ENCODE peak calls at places on chromosome 15, in seven cellular contexts. One of them, this sample, is unnamed.

GRCh38 chr15:79161837-79162508 is 71.4 kb upstream of the RASGRF1 start:
- DNase-seq in lower lobe of right lung: no peak
- DNase-seq in left lung: no peak
- DNase-seq in adrenal gland: no peak
- DNase-seq in PC-3: no peak
- DNase-seq in heart left ventricle: no peak
- DNase-seq in CD4-positive, alpha-beta memory T cell: no peak
- DNase-seq in this sample: no peak

GRCh38 chr15:64070965-64071851 is 22.4 kb downstream of the CIAO2A start:
- DNase-seq in lower lobe of right lung: no peak
- DNase-seq in left lung: peak; percentile 72
- DNase-seq in adrenal gland: peak; percentile 92
- DNase-seq in PC-3: peak; percentile 75
- DNase-seq in heart left ventricle: peak; percentile 38
- DNase-seq in CD4-positive, alpha-beta memory T cell: no peak
- DNase-seq in this sample: no peak

GRCh38 chr15:53976844-53977392 is 1.3 kb upstream of the UNC13C start:
- DNase-seq in lower lobe of right lung: no peak
- DNase-seq in left lung: peak; percentile 29
- DNase-seq in adrenal gland: no peak
- DNase-seq in PC-3: peak; percentile 8
- DNase-seq in heart left ventricle: no peak
- DNase-seq in CD4-positive, alpha-beta memory T cell: no peak
- DNase-seq in this sample: no peak

GRCh38 chr15:48389701-48390143 is 58.5 kb downstream of the DUT start:
- DNase-seq in lower lobe of right lung: no peak
- DNase-seq in left lung: no peak
- DNase-seq in adrenal gland: no peak
- DNase-seq in PC-3: peak; percentile 57
- DNase-seq in heart left ventricle: no peak
- DNase-seq in CD4-positive, alpha-beta memory T cell: no peak
- DNase-seq in this sample: no peak

GRCh38 chr15:38068600-38068999 is 134.2 kb downstream of the TMCO5A start:
- DNase-seq in lower lobe of right lung: no peak
- DNase-seq in left lung: no peak
- DNase-seq in adrenal gland: no peak
- DNase-seq in PC-3: no peak
- DNase-seq in heart left ventricle: no peak
- DNase-seq in CD4-positive, alpha-beta memory T cell: no peak
- DNase-seq in this sample: no peak

GRCh38 chr15:93152264-93152884 is 63.4 kb upstream of the RGMA start:
- DNase-seq in lower lobe of right lung: no peak
- DNase-seq in left lung: no peak
- DNase-seq in adrenal gland: no peak
- DNase-seq in PC-3: no peak
- DNase-seq in heart left ventricle: no peak
- DNase-seq in CD4-positive, alpha-beta memory T cell: peak; percentile 60
- DNase-seq in this sample: no peak

GRCh38 chr15:76299786-76300185 is 11.5 kb downstream of the ETFA start:
- DNase-seq in lower lobe of right lung: no peak
- DNase-seq in left lung: no peak
- DNase-seq in adrenal gland: no peak
- DNase-seq in PC-3: no peak
- DNase-seq in heart left ventricle: no peak
- DNase-seq in CD4-positive, alpha-beta memory T cell: no peak
- DNase-seq in this sample: no peak

GRCh38 chr15:55279746-55280351 is 9.8 kb downstream of the RAB27A start:
- DNase-seq in lower lobe of right lung: no peak
- DNase-seq in left lung: no peak
- DNase-seq in adrenal gland: peak; percentile 87
- DNase-seq in PC-3: peak; percentile 74
- DNase-seq in heart left ventricle: no peak
- DNase-seq in CD4-positive, alpha-beta memory T cell: peak; percentile 52
- DNase-seq in this sample: no peak

GRCh38 chr15:98442379-98442833 is 205.9 kb upstream of the IGF1R start:
- DNase-seq in lower lobe of right lung: no peak
- DNase-seq in left lung: no peak
- DNase-seq in adrenal gland: peak; percentile 66
- DNase-seq in PC-3: peak; percentile 88
- DNase-seq in heart left ventricle: no peak
- DNase-seq in CD4-positive, alpha-beta memory T cell: peak; percentile 12
- DNase-seq in this sample: no peak

GRCh38 chr15:66459818-66460615 is 37.5 kb downstream of the SNAPC5 start:
- DNase-seq in lower lobe of right lung: no peak
- DNase-seq in left lung: no peak
- DNase-seq in adrenal gland: no peak
- DNase-seq in PC-3: peak; percentile 57
- DNase-seq in heart left ventricle: no peak
- DNase-seq in CD4-positive, alpha-beta memory T cell: no peak
- DNase-seq in this sample: no peak

GRCh38 chr15:66566963-66567531 is 1.2 kb upstream of the LCTL start:
- DNase-seq in lower lobe of right lung: peak; percentile 61
- DNase-seq in left lung: no peak
- DNase-seq in adrenal gland: peak; percentile 77
- DNase-seq in PC-3: peak; percentile 70
- DNase-seq in heart left ventricle: peak; percentile 63
- DNase-seq in CD4-positive, alpha-beta memory T cell: peak; percentile 45
- DNase-seq in this sample: peak; percentile 36

GRCh38 chr15:95653361-95653805 is 677.1 kb upstream of the NR2F2 start:
- DNase-seq in lower lobe of right lung: no peak
- DNase-seq in left lung: no peak
- DNase-seq in adrenal gland: no peak
- DNase-seq in PC-3: no peak
- DNase-seq in heart left ventricle: no peak
- DNase-seq in CD4-positive, alpha-beta memory T cell: no peak
- DNase-seq in this sample: no peak

GRCh38 chr15:93614446-93615104 is 525.6 kb upstream of the RGMA start:
- DNase-seq in lower lobe of right lung: no peak
- DNase-seq in left lung: no peak
- DNase-seq in adrenal gland: no peak
- DNase-seq in PC-3: no peak
- DNase-seq in heart left ventricle: peak; percentile 46
- DNase-seq in CD4-positive, alpha-beta memory T cell: no peak
- DNase-seq in this sample: no peak

GRCh38 chr15:48355377-48355776 is 24.1 kb downstream of the DUT start:
- DNase-seq in lower lobe of right lung: no peak
- DNase-seq in left lung: no peak
- DNase-seq in adrenal gland: no peak
- DNase-seq in PC-3: no peak
- DNase-seq in heart left ventricle: peak; percentile 32
- DNase-seq in CD4-positive, alpha-beta memory T cell: no peak
- DNase-seq in this sample: no peak

GRCh38 chr15:66946578-66947164 is 118.7 kb upstream of the SMAD3 start:
- DNase-seq in lower lobe of right lung: peak; percentile 76
- DNase-seq in left lung: peak; percentile 59
- DNase-seq in adrenal gland: peak; percentile 72
- DNase-seq in PC-3: peak; percentile 79
- DNase-seq in heart left ventricle: peak; percentile 60
- DNase-seq in CD4-positive, alpha-beta memory T cell: peak; percentile 73
- DNase-seq in this sample: peak; percentile 52

GRCh38 chr15:46703871-46704637 is 1013.3 kb upstream of the SEMA6D start:
- DNase-seq in lower lobe of right lung: no peak
- DNase-seq in left lung: no peak
- DNase-seq in adrenal gland: no peak
- DNase-seq in PC-3: no peak
- DNase-seq in heart left ventricle: no peak
- DNase-seq in CD4-positive, alpha-beta memory T cell: no peak
- DNase-seq in this sample: no peak

GRCh38 chr15:35724626-35725025 is 178.7 kb upstream of the DPH6 start:
- DNase-seq in lower lobe of right lung: no peak
- DNase-seq in left lung: no peak
- DNase-seq in adrenal gland: no peak
- DNase-seq in PC-3: peak; percentile 47
- DNase-seq in heart left ventricle: no peak
- DNase-seq in CD4-positive, alpha-beta memory T cell: no peak
- DNase-seq in this sample: no peak

GRCh38 chr15:91801836-91802534 is 51.5 kb upstream of the SLCO3A1 start:
- DNase-seq in lower lobe of right lung: no peak
- DNase-seq in left lung: no peak
- DNase-seq in adrenal gland: no peak
- DNase-seq in PC-3: peak; percentile 24
- DNase-seq in heart left ventricle: peak; percentile 59
- DNase-seq in CD4-positive, alpha-beta memory T cell: no peak
- DNase-seq in this sample: no peak

GRCh38 chr15:60424006-60424405 is 26.2 kb upstream of the ANXA2 start:
- DNase-seq in lower lobe of right lung: no peak
- DNase-seq in left lung: no peak
- DNase-seq in adrenal gland: no peak
- DNase-seq in PC-3: no peak
- DNase-seq in heart left ventricle: no peak
- DNase-seq in CD4-positive, alpha-beta memory T cell: no peak
- DNase-seq in this sample: no peak

GRCh38 chr15:99631256-99631655 is 65.5 kb downstream of the MEF2A start:
- DNase-seq in lower lobe of right lung: no peak
- DNase-seq in left lung: no peak
- DNase-seq in adrenal gland: peak; percentile 24
- DNase-seq in PC-3: no peak
- DNase-seq in heart left ventricle: no peak
- DNase-seq in CD4-positive, alpha-beta memory T cell: no peak
- DNase-seq in this sample: no peak

GRCh38 chr15:85030301-85031049 is 48.8 kb downstream of the PDE8A start:
- DNase-seq in lower lobe of right lung: no peak
- DNase-seq in left lung: no peak
- DNase-seq in adrenal gland: peak; percentile 55
- DNase-seq in PC-3: peak; percentile 19
- DNase-seq in heart left ventricle: no peak
- DNase-seq in CD4-positive, alpha-beta memory T cell: peak; percentile 17
- DNase-seq in this sample: no peak

GRCh38 chr15:80439140-80439539 is 35.0 kb downstream of the ARNT2 start:
- DNase-seq in lower lobe of right lung: no peak
- DNase-seq in left lung: no peak
- DNase-seq in adrenal gland: no peak
- DNase-seq in PC-3: no peak
- DNase-seq in heart left ventricle: no peak
- DNase-seq in CD4-positive, alpha-beta memory T cell: no peak
- DNase-seq in this sample: no peak
- H3K27ac ChIP-seq in lower lobe of right lung: no peak overlapping the region
- H3K27ac ChIP-seq in left lung: no peak overlapping the region
- H3K27ac ChIP-seq in adrenal gland: no peak overlapping the region
- H3K27ac ChIP-seq in PC-3: no peak overlapping the region
- H3K27ac ChIP-seq in heart left ventricle: no peak overlapping the region
- H3K27ac ChIP-seq in CD4-positive, alpha-beta memory T cell: no peak overlapping the region
- H3K27ac ChIP-seq in this sample: no peak overlapping the region

GRCh38 chr15:22873204-22873701 is 34.8 kb downstream of the NIPA2 start:
- DNase-seq in lower lobe of right lung: no peak
- DNase-seq in left lung: no peak
- DNase-seq in adrenal gland: no peak
- DNase-seq in PC-3: peak; percentile 83
- DNase-seq in heart left ventricle: no peak
- DNase-seq in CD4-positive, alpha-beta memory T cell: no peak
- DNase-seq in this sample: no peak
- H3K27ac ChIP-seq in lower lobe of right lung: no peak overlapping the region
- H3K27ac ChIP-seq in left lung: no peak overlapping the region
- H3K27ac ChIP-seq in adrenal gland: no peak overlapping the region
- H3K27ac ChIP-seq in PC-3: peak overlapping the region; percentile 38
- H3K27ac ChIP-seq in heart left ventricle: peak overlapping the region; percentile 57
- H3K27ac ChIP-seq in CD4-positive, alpha-beta memory T cell: no peak overlapping the region
- H3K27ac ChIP-seq in this sample: no peak overlapping the region

GRCh38 chr15:42050484-42051255 is 29.8 kb upstream of the PLA2G4E start:
- DNase-seq in lower lobe of right lung: no peak
- DNase-seq in left lung: no peak
- DNase-seq in adrenal gland: no peak
- DNase-seq in PC-3: no peak
- DNase-seq in heart left ventricle: no peak
- DNase-seq in CD4-positive, alpha-beta memory T cell: no peak
- DNase-seq in this sample: no peak

GRCh38 chr15:42056934-42057743 is 36.3 kb upstream of the PLA2G4E start:
- DNase-seq in lower lobe of right lung: peak; percentile 92
- DNase-seq in left lung: peak; percentile 87
- DNase-seq in adrenal gland: peak; percentile 91
- DNase-seq in PC-3: peak; percentile 99
- DNase-seq in heart left ventricle: peak; percentile 88
- DNase-seq in CD4-positive, alpha-beta memory T cell: peak; percentile 35
- DNase-seq in this sample: peak; percentile 28

GRCh38 chr15:42053914-42054313 is 33.1 kb upstream of the PLA2G4E start:
- DNase-seq in lower lobe of right lung: peak; percentile 70
- DNase-seq in left lung: peak; percentile 38
- DNase-seq in adrenal gland: peak; percentile 71
- DNase-seq in PC-3: no peak
- DNase-seq in heart left ventricle: no peak
- DNase-seq in CD4-positive, alpha-beta memory T cell: no peak
- DNase-seq in this sample: no peak

GRCh38 chr15:42048821-42049200 is 28.0 kb upstream of the PLA2G4E start:
- DNase-seq in lower lobe of right lung: no peak
- DNase-seq in left lung: no peak
- DNase-seq in adrenal gland: no peak
- DNase-seq in PC-3: no peak
- DNase-seq in heart left ventricle: no peak
- DNase-seq in CD4-positive, alpha-beta memory T cell: no peak
- DNase-seq in this sample: no peak

GRCh38 chr15:42053010-42053409 is 32.2 kb upstream of the PLA2G4E start:
- DNase-seq in lower lobe of right lung: no peak
- DNase-seq in left lung: no peak
- DNase-seq in adrenal gland: no peak
- DNase-seq in PC-3: no peak
- DNase-seq in heart left ventricle: no peak
- DNase-seq in CD4-positive, alpha-beta memory T cell: no peak
- DNase-seq in this sample: no peak
- H3K27ac ChIP-seq in lower lobe of right lung: peak overlapping the region; percentile 54
- H3K27ac ChIP-seq in left lung: no peak overlapping the region
- H3K27ac ChIP-seq in adrenal gland: no peak overlapping the region
- H3K27ac ChIP-seq in PC-3: no peak overlapping the region
- H3K27ac ChIP-seq in heart left ventricle: no peak overlapping the region
- H3K27ac ChIP-seq in CD4-positive, alpha-beta memory T cell: no peak overlapping the region
- H3K27ac ChIP-seq in this sample: no peak overlapping the region

GRCh38 chr15:28984421-28985375 is 98.9 kb downstream of the APBA2 start:
- DNase-seq in lower lobe of right lung: no peak
- DNase-seq in left lung: no peak
- DNase-seq in adrenal gland: no peak
- DNase-seq in PC-3: no peak
- DNase-seq in heart left ventricle: no peak
- DNase-seq in CD4-positive, alpha-beta memory T cell: no peak
- DNase-seq in this sample: peak; percentile 68

GRCh38 chr15:28987337-28987736 is 101.6 kb downstream of the APBA2 start:
- DNase-seq in lower lobe of right lung: no peak
- DNase-seq in left lung: no peak
- DNase-seq in adrenal gland: no peak
- DNase-seq in PC-3: no peak
- DNase-seq in heart left ventricle: no peak
- DNase-seq in CD4-positive, alpha-beta memory T cell: no peak
- DNase-seq in this sample: no peak

GRCh38 chr15:28983432-28984311 is 97.9 kb downstream of the APBA2 start:
- DNase-seq in lower lobe of right lung: no peak
- DNase-seq in left lung: no peak
- DNase-seq in adrenal gland: no peak
- DNase-seq in PC-3: no peak
- DNase-seq in heart left ventricle: no peak
- DNase-seq in CD4-positive, alpha-beta memory T cell: no peak
- DNase-seq in this sample: no peak

GRCh38 chr15:28985691-28986090 is 99.9 kb downstream of the APBA2 start:
- DNase-seq in lower lobe of right lung: no peak
- DNase-seq in left lung: no peak
- DNase-seq in adrenal gland: no peak
- DNase-seq in PC-3: no peak
- DNase-seq in heart left ventricle: no peak
- DNase-seq in CD4-positive, alpha-beta memory T cell: no peak
- DNase-seq in this sample: no peak

DNA sequence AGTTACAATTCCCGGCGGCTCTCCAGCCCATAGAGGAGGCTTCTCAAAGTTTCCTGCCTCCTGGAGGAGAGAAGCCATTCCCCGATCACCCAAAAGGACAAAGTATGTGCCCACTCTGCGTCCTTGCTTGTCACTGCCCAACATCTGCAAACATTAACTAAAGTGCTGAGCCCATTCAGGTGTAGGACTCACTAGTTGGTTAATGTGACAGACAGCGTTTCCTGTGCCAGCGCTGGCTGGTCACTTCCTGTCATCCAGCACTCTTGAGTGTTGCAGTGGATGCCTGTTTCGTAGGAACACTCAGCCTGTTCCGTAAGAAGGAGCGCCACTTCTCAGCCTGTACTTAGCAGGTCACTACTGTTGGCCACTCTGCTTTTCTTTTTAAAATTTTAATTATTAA is 100.3 kb downstream of the APBA2 start:
- DNase-seq in lower lobe of right lung: no peak
- DNase-seq in left lung: no peak
- DNase-seq in adrenal gland: no peak
- DNase-seq in PC-3: no peak
- DNase-seq in heart left ventricle: no peak
- DNase-seq in CD4-positive, alpha-beta memory T cell: no peak
- DNase-seq in this sample: no peak
- H3K27ac ChIP-seq in lower lobe of right lung: no peak overlapping the region
- H3K27ac ChIP-seq in left lung: no peak overlapping the region
- H3K27ac ChIP-seq in adrenal gland: no peak overlapping the region
- H3K27ac ChIP-seq in PC-3: no peak overlapping the region
- H3K27ac ChIP-seq in heart left ventricle: no peak overlapping the region
- H3K27ac ChIP-seq in CD4-positive, alpha-beta memory T cell: no peak overlapping the region
- H3K27ac ChIP-seq in this sample: peak overlapping the region; percentile 98